ENCODE peak calls at places on chromosomes 3 and 15, in five cellular contexts. One of them, this sample, is unnamed.

GRCh38 chr15:77554306-77555080 is 78.2 kb downstream of the LINGO1 start:
- DNase-seq in CD4-positive, alpha-beta T cell: no peak
- DNase-seq in pulmonary artery endothelial cell: no peak
- DNase-seq in fibroblast of villous mesenchyme: no peak
- DNase-seq in B cell: no peak
- DNase-seq in this sample: no peak

GRCh38 chr3:115831864-115832263 is 208.6 kb downstream of the GAP43 start:
- DNase-seq in pulmonary artery endothelial cell: no peak
- DNase-seq in B cell: no peak
- DNase-seq in fibroblast of villous mesenchyme: no peak
- DNase-seq in CD4-positive, alpha-beta T cell: no peak
- DNase-seq in this sample: no peak

GRCh38 chr15:70480196-70480856 is 283.0 kb downstream of the UACA start:
- DNase-seq in fibroblast of villous mesenchyme: no peak
- DNase-seq in pulmonary artery endothelial cell: no peak
- DNase-seq in CD4-positive, alpha-beta T cell: peak; percentile 27
- DNase-seq in B cell: no peak
- DNase-seq in this sample: no peak

GRCh38 chr3:24688446-24689148 is 193.9 kb upstream of the THRB start:
- DNase-seq in B cell: no peak
- DNase-seq in pulmonary artery endothelial cell: no peak
- DNase-seq in fibroblast of villous mesenchyme: no peak
- DNase-seq in CD4-positive, alpha-beta T cell: no peak
- DNase-seq in this sample: no peak

GRCh38 chr3:81620813-81621212 is 140.6 kb downstream of the GBE1 start:
- DNase-seq in CD4-positive, alpha-beta T cell: no peak
- DNase-seq in fibroblast of villous mesenchyme: no peak
- DNase-seq in pulmonary artery endothelial cell: no peak
- DNase-seq in B cell: no peak
- DNase-seq in this sample: no peak

GRCh38 chr15:41671656-41672636 is 11.7 kb downstream of the MGA start:
- DNase-seq in pulmonary artery endothelial cell: no peak
- DNase-seq in CD4-positive, alpha-beta T cell: no peak
- DNase-seq in B cell: no peak
- DNase-seq in fibroblast of villous mesenchyme: peak; percentile 40
- DNase-seq in this sample: no peak

GRCh38 chr3:114775395-114775794 is 371.7 kb downstream of the ZBTB20 start:
- DNase-seq in CD4-positive, alpha-beta T cell: no peak
- DNase-seq in B cell: no peak
- DNase-seq in pulmonary artery endothelial cell: no peak
- DNase-seq in fibroblast of villous mesenchyme: peak; percentile 61
- DNase-seq in this sample: peak; percentile 70

GRCh38 chr3:146783446-146783845 is 178.3 kb upstream of the PLSCR5 start:
- DNase-seq in pulmonary artery endothelial cell: no peak
- DNase-seq in B cell: no peak
- DNase-seq in fibroblast of villous mesenchyme: no peak
- DNase-seq in CD4-positive, alpha-beta T cell: no peak
- DNase-seq in this sample: peak; percentile 9

GRCh38 chr15:31024330-31024729 is 32.9 kb upstream of the MTMR10 start:
- DNase-seq in B cell: no peak
- DNase-seq in pulmonary artery endothelial cell: peak; percentile 98
- DNase-seq in fibroblast of villous mesenchyme: peak; percentile 82
- DNase-seq in CD4-positive, alpha-beta T cell: no peak
- DNase-seq in this sample: peak; percentile 82

GRCh38 chr15:88215249-88215648 is 41.3 kb downstream of the NTRK3 start:
- DNase-seq in pulmonary artery endothelial cell: no peak
- DNase-seq in B cell: no peak
- DNase-seq in CD4-positive, alpha-beta T cell: no peak
- DNase-seq in fibroblast of villous mesenchyme: no peak
- DNase-seq in this sample: no peak

GRCh38 chr3:149473314-149473990 is 1.0 kb upstream of the TM4SF4 start:
- DNase-seq in CD4-positive, alpha-beta T cell: no peak
- DNase-seq in B cell: no peak
- DNase-seq in fibroblast of villous mesenchyme: peak; percentile 60
- DNase-seq in pulmonary artery endothelial cell: no peak
- DNase-seq in this sample: peak; percentile 71

GRCh38 chr3:185823280-185824044 is 1.4 kb downstream of the IGF2BP2 start:
- DNase-seq in CD4-positive, alpha-beta T cell: no peak
- DNase-seq in fibroblast of villous mesenchyme: peak; percentile 62
- DNase-seq in B cell: peak; percentile 42
- DNase-seq in pulmonary artery endothelial cell: no peak
- DNase-seq in this sample: no peak

GRCh38 chr3:76024640-76025039 is 239.3 kb upstream of the ZNF717 start:
- DNase-seq in B cell: no peak
- DNase-seq in pulmonary artery endothelial cell: no peak
- DNase-seq in CD4-positive, alpha-beta T cell: no peak
- DNase-seq in fibroblast of villous mesenchyme: peak; percentile 7
- DNase-seq in this sample: peak; percentile 33

GRCh38 chr3:164608554-164609276 is 469.6 kb downstream of the SI start:
- DNase-seq in B cell: no peak
- DNase-seq in pulmonary artery endothelial cell: no peak
- DNase-seq in CD4-positive, alpha-beta T cell: no peak
- DNase-seq in fibroblast of villous mesenchyme: no peak
- DNase-seq in this sample: no peak

GRCh38 chr15:82750831-82751181 is 41.1 kb upstream of the AP3B2 start:
- DNase-seq in CD4-positive, alpha-beta T cell: no peak
- DNase-seq in B cell: no peak
- DNase-seq in pulmonary artery endothelial cell: no peak
- DNase-seq in fibroblast of villous mesenchyme: no peak
- DNase-seq in this sample: peak; percentile 4

GRCh38 chr3:80733522-80734176 is 965.9 kb upstream of the ROBO1 start:
- DNase-seq in B cell: no peak
- DNase-seq in CD4-positive, alpha-beta T cell: no peak
- DNase-seq in pulmonary artery endothelial cell: peak; percentile 100
- DNase-seq in fibroblast of villous mesenchyme: peak; percentile 77
- DNase-seq in this sample: peak; percentile 58

GRCh38 chr3:186342197-186342596 is 19.8 kb downstream of the DGKG start:
- DNase-seq in CD4-positive, alpha-beta T cell: no peak
- DNase-seq in pulmonary artery endothelial cell: no peak
- DNase-seq in B cell: peak; percentile 40
- DNase-seq in fibroblast of villous mesenchyme: no peak
- DNase-seq in this sample: no peak

GRCh38 chr3:18725668-18726407 is 300.7 kb upstream of the SATB1 start:
- DNase-seq in B cell: no peak
- DNase-seq in fibroblast of villous mesenchyme: peak; percentile 17
- DNase-seq in CD4-positive, alpha-beta T cell: no peak
- DNase-seq in pulmonary artery endothelial cell: no peak
- DNase-seq in this sample: peak; percentile 4

GRCh38 chr3:134445631-134446030 is 40.2 kb downstream of the ANAPC13 start:
- DNase-seq in pulmonary artery endothelial cell: peak; percentile 67
- DNase-seq in fibroblast of villous mesenchyme: peak; percentile 91
- DNase-seq in B cell: no peak
- DNase-seq in CD4-positive, alpha-beta T cell: no peak
- DNase-seq in this sample: peak; percentile 86

GRCh38 chr15:89772933-89773583 is 3.1 kb upstream of the MESP2 start:
- DNase-seq in pulmonary artery endothelial cell: no peak
- DNase-seq in fibroblast of villous mesenchyme: peak; percentile 14
- DNase-seq in CD4-positive, alpha-beta T cell: no peak
- DNase-seq in B cell: no peak
- DNase-seq in this sample: no peak

GRCh38 chr15:62779041-62779810 is 263.3 kb upstream of the TPM1 start:
- DNase-seq in B cell: no peak
- DNase-seq in fibroblast of villous mesenchyme: peak; percentile 82
- DNase-seq in pulmonary artery endothelial cell: peak; percentile 71
- DNase-seq in CD4-positive, alpha-beta T cell: no peak
- DNase-seq in this sample: peak; percentile 59

GRCh38 chr3:31227152-31227581 is 305.6 kb upstream of the STT3B start:
- DNase-seq in fibroblast of villous mesenchyme: no peak
- DNase-seq in B cell: peak; percentile 79
- DNase-seq in CD4-positive, alpha-beta T cell: no peak
- DNase-seq in pulmonary artery endothelial cell: no peak
- DNase-seq in this sample: no peak

GRCh38 chr3:127820871-127821853 is 1.2 kb downstream of the MGLL start:
- DNase-seq in CD4-positive, alpha-beta T cell: no peak
- DNase-seq in pulmonary artery endothelial cell: no peak
- DNase-seq in B cell: no peak
- DNase-seq in fibroblast of villous mesenchyme: peak; percentile 61
- DNase-seq in this sample: peak; percentile 37

GRCh38 chr15:45157974-45158373 is 28.2 kb downstream of the DUOX1 start:
- DNase-seq in pulmonary artery endothelial cell: no peak
- DNase-seq in B cell: no peak
- DNase-seq in CD4-positive, alpha-beta T cell: no peak
- DNase-seq in fibroblast of villous mesenchyme: peak; percentile 27
- DNase-seq in this sample: peak; percentile 85

GRCh38 chr3:108461641-108462040 is 48.8 kb downstream of the MYH15 start:
- DNase-seq in B cell: no peak
- DNase-seq in pulmonary artery endothelial cell: no peak
- DNase-seq in CD4-positive, alpha-beta T cell: no peak
- DNase-seq in fibroblast of villous mesenchyme: peak; percentile 20
- DNase-seq in this sample: peak; percentile 30

GRCh38 chr15:68990755-68991500 is 23.6 kb upstream of the NOX5 start:
- DNase-seq in fibroblast of villous mesenchyme: no peak
- DNase-seq in B cell: no peak
- DNase-seq in pulmonary artery endothelial cell: no peak
- DNase-seq in CD4-positive, alpha-beta T cell: no peak
- DNase-seq in this sample: no peak

GRCh38 chr15:39362832-39363561 is 217.9 kb upstream of the THBS1 start:
- DNase-seq in CD4-positive, alpha-beta T cell: no peak
- DNase-seq in pulmonary artery endothelial cell: peak; percentile 98
- DNase-seq in fibroblast of villous mesenchyme: peak; percentile 65
- DNase-seq in B cell: no peak
- DNase-seq in this sample: peak; percentile 89

GRCh38 chr3:156217674-156218352 is 97.4 kb downstream of the KCNAB1 start:
- DNase-seq in fibroblast of villous mesenchyme: peak; percentile 52
- DNase-seq in CD4-positive, alpha-beta T cell: no peak
- DNase-seq in pulmonary artery endothelial cell: no peak
- DNase-seq in B cell: no peak
- DNase-seq in this sample: peak; percentile 60